ENCODE peak calls at places on chromosomes 6 and 20, in six cellular contexts. X is K562, S is NCI-H69, J is posterior cingulate gyrus, H is A172, O is T1000. K is an unnamed sample.

GRCh38 chr20:59525500-59526241 is 78.7 kb upstream of the PHACTR3 start:
- DNase-seq in X (peak), S (peak), J (peak), H (peak), O (no peak), K (peak)

GRCh38 chr6:136582702-136583471 is 32.7 kb upstream of the MAP7 start:
- DNase-seq in X (peak), S (peak), J (no peak), H (peak), O (no peak), K (peak)

GRCh38 chr20:18032977-18033892 is 24.5 kb downstream of the OVOL2 start:
- DNase-seq in X (no peak), S (no peak), J (no peak), H (peak), O (no peak), K (no peak)

GRCh38 chr6:106206905-106207304 is 118.7 kb downstream of the ATG5 start:
- DNase-seq in X (no peak), S (no peak), J (no peak), H (no peak), O (no peak), K (no peak)

GRCh38 chr6:152296648-152297376 is 340.4 kb downstream of the SYNE1 start:
- DNase-seq in X (no peak), S (no peak), J (no peak), H (no peak), O (no peak), K (no peak)

GRCh38 chr6:156407334-156407733 is 369.8 kb upstream of the ARID1B start:
- DNase-seq in X (no peak), S (no peak), J (no peak), H (no peak), O (no peak), K (no peak)

GRCh38 chr6:89298680-89299450 is 16.2 kb downstream of the GABRR2 start:
- DNase-seq in X (no peak), S (no peak), J (no peak), H (peak), O (peak), K (no peak)

GRCh38 chr6:126180585-126180984 is 159.3 kb upstream of the CENPW start:
- DNase-seq in X (no peak), S (peak), J (no peak), H (peak), O (no peak), K (no peak)

GRCh38 chr6:30888472-30889137 is 4.3 kb downstream of the DDR1 start:
- DNase-seq in X (peak), S (no peak), J (no peak), H (peak), O (peak), K (no peak)

GRCh38 chr20:46900068-46900467 is 5.4 kb downstream of the EYA2 start:
- DNase-seq in X (no peak), S (no peak), J (no peak), H (no peak), O (no peak), K (no peak)

GRCh38 chr6:35436071-35436865 is 15.9 kb upstream of the FANCE start:
- DNase-seq in X (no peak), S (no peak), J (no peak), H (no peak), O (no peak), K (no peak)

GRCh38 chr6:81754906-81755305 is 2.4 kb upstream of the TENT5A start:
- DNase-seq in X (no peak), S (no peak), J (no peak), H (no peak), O (no peak), K (no peak)

GRCh38 chr6:9523462-9523861 is 891.4 kb downstream of the TFAP2A start:
- DNase-seq in X (no peak), S (no peak), J (no peak), H (peak), O (peak), K (no peak)

GRCh38 chr6:55089325-55089724 is 85.0 kb upstream of the HCRTR2 start:
- DNase-seq in X (no peak), S (no peak), J (no peak), H (no peak), O (no peak), K (no peak)

GRCh38 chr6:158707120-158707519 is 57.3 kb downstream of the SYTL3 start:
- DNase-seq in X (peak), S (no peak), J (no peak), H (peak), O (no peak), K (no peak)

GRCh38 chr20:37841991-37842390 is 60.9 kb upstream of the VSTM2L start:
- DNase-seq in X (no peak), S (no peak), J (no peak), H (no peak), O (no peak), K (peak)

GRCh38 chr6:129032602-129033001 is 149.7 kb downstream of the LAMA2 start:
- DNase-seq in X (no peak), S (no peak), J (no peak), H (no peak), O (no peak), K (no peak)

GRCh38 chr20:23399568-23400241 is 21.6 kb downstream of the NAPB start:
- DNase-seq in X (peak), S (no peak), J (no peak), H (no peak), O (no peak), K (no peak)

GRCh38 chr20:36017034-36017951 is 48.9 kb downstream of the CNBD2 start:
- DNase-seq in X (no peak), S (no peak), J (no peak), H (peak), O (no peak), K (no peak)

GRCh38 chr6:15739353-15739752 is 76.5 kb upstream of the DTNBP1 start:
- DNase-seq in X (no peak), S (no peak), J (no peak), H (no peak), O (no peak), K (no peak)

GRCh38 chr20:51432251-51432784 is 110.2 kb downstream of the NFATC2 start:
- DNase-seq in X (no peak), S (no peak), J (no peak), H (no peak), O (no peak), K (no peak)

GRCh38 chr6:128803911-128804310 is 79.0 kb upstream of the LAMA2 start:
- DNase-seq in X (no peak), S (no peak), J (no peak), H (peak), O (no peak), K (no peak)

GRCh38 chr20:2752631-2753455 is 47.6 kb downstream of the CPXM1 start:
- DNase-seq in X (peak), S (peak), J (no peak), H (peak), O (peak), K (peak)

GRCh38 chr6:13004610-13005009 is 288.0 kb downstream of the PHACTR1 start:
- DNase-seq in X (no peak), S (no peak), J (no peak), H (no peak), O (no peak), K (no peak)

GRCh38 chr6:108118791-108119211 is 44.3 kb upstream of the OSTM1 start:
- DNase-seq in X (no peak), S (no peak), J (no peak), H (no peak), O (no peak), K (no peak)

GRCh38 chr6:35487653-35488516 is 9.0 kb downstream of the TEAD3 start:
- DNase-seq in X (no peak), S (no peak), J (no peak), H (peak), O (no peak), K (no peak)

GRCh38 chr20:16293590-16293989 is 279.7 kb downstream of the KIF16B start:
- DNase-seq in X (no peak), S (peak), J (no peak), H (no peak), O (no peak), K (peak)

GRCh38 chr6:16717275-16717942 is 43.9 kb downstream of the ATXN1 start:
- DNase-seq in X (no peak), S (peak), J (no peak), H (no peak), O (no peak), K (no peak)

GRCh38 chr6:13573669-13574110 is 711 bp upstream of the SIRT5 start:
- DNase-seq in X (peak), S (peak), J (peak), H (peak), O (no peak), K (peak)

GRCh38 chr6:12150812-12151432 is 138.8 kb downstream of the HIVEP1 start:
- DNase-seq in X (peak), S (peak), J (peak), H (no peak), O (no peak), K (peak)

GRCh38 chr20:24017160-24017761 is 28.7 kb upstream of the GGTLC1 start:
- DNase-seq in X (no peak), S (no peak), J (no peak), H (peak), O (no peak), K (no peak)

GRCh38 chr6:152267967-152268845 is 369.0 kb downstream of the SYNE1 start:
- DNase-seq in X (peak), S (peak), J (no peak), H (no peak), O (no peak), K (peak)

GRCh38 chr6:31094389-31094881 is 17.9 kb downstream of the C6orf15 start:
- DNase-seq in X (no peak), S (peak), J (no peak), H (peak), O (no peak), K (no peak)